ENCODE peak calls at places on chromosomes 16 and 17, in six cellular contexts. Z is effector memory CD4-positive, alpha-beta T cell; I is EH; B is SK-N-SH; A is stimulated activated CD4-positive, alpha-beta T cell treated with anti-CD3 and anti-CD28 coated beads, Interleukin-4, amount 100 ng/mL, for 1 hour; D is HT-29. G is an unnamed sample.

GRCh38 chr17:3554440-3554839 is 3.2 kb downstream of the TRPV3 start:
- DNase-seq in Z (no peak), I (no peak), B (no peak), A (no peak), D (no peak), G (no peak)

GRCh38 chr17:6435968-6436367 is 1.0 kb upstream of the AIPL1 start:
- DNase-seq in Z (peak; percentile 28), I (peak; percentile 73), B (peak; percentile 84), A (peak; percentile 67), D (peak; percentile 61), G (peak; percentile 75)

GRCh38 chr17:18184143-18185007 is 747 bp downstream of the ALKBH5 start:
- DNase-seq in Z (peak; percentile 63), I (peak; percentile 58), B (no peak), A (peak; percentile 73), D (peak; percentile 22), G (peak; percentile 39)

GRCh38 chr17:81294512-81295030 is 536 bp downstream of the SLC38A10 start:
- DNase-seq in Z (no peak), I (peak; percentile 48), B (peak; percentile 74), A (peak; percentile 17), D (peak; percentile 29), G (no peak)

GRCh38 chr16:12518238-12519004 is 285.3 kb downstream of the CPPED1 start:
- DNase-seq in Z (no peak), I (no peak), B (no peak), A (no peak), D (no peak), G (no peak)

GRCh38 chr16:856811-857210 is 56.3 kb upstream of the GNG13 start:
- DNase-seq in Z (no peak), I (no peak), B (no peak), A (no peak), D (no peak), G (no peak)

GRCh38 chr16:27432600-27432957 is 30.6 kb downstream of the IL21R start:
- DNase-seq in Z (no peak), I (peak; percentile 70), B (no peak), A (no peak), D (no peak), G (no peak)

GRCh38 chr16:67652578-67653130 is 7.4 kb downstream of the ACD start:
- DNase-seq in Z (no peak), I (peak; percentile 54), B (peak; percentile 95), A (no peak), D (no peak), G (peak; percentile 93)

GRCh38 chr16:13113786-13114185 is 212.4 kb downstream of the SHISA9 start:
- DNase-seq in Z (no peak), I (no peak), B (no peak), A (no peak), D (no peak), G (no peak)

GRCh38 chr17:74123350-74123749 is 80.1 kb upstream of the RPL38 start:
- DNase-seq in Z (no peak), I (peak; percentile 14), B (no peak), A (no peak), D (no peak), G (no peak)

GRCh38 chr17:37117743-37118142 is 169.0 kb downstream of the AATF start:
- DNase-seq in Z (no peak), I (no peak), B (no peak), A (no peak), D (no peak), G (no peak)

GRCh38 chr17:34254651-34255380 is at the start of gene CCL2:
- DNase-seq in Z (no peak), I (peak; percentile 90), B (peak; percentile 42), A (no peak), D (no peak), G (no peak)

GRCh38 chr17:45022288-45022648 is 29.2 kb downstream of the DCAKD start:
- DNase-seq in Z (no peak), I (no peak), B (no peak), A (no peak), D (no peak), G (no peak)

GRCh38 chr17:9907883-9908648 is 3.0 kb upstream of the RCVRN start:
- DNase-seq in Z (no peak), I (no peak), B (no peak), A (no peak), D (no peak), G (no peak)

GRCh38 chr16:73047221-73047535 is 750 bp downstream of the ZFHX3 start:
- DNase-seq in Z (no peak), I (peak; percentile 97), B (no peak), A (no peak), D (no peak), G (no peak)

GRCh38 chr17:80142929-80143328 is 4.0 kb downstream of the EIF4A3 start:
- DNase-seq in Z (no peak), I (no peak), B (no peak), A (no peak), D (no peak), G (no peak)

GRCh38 chr16:21647562-21648164 is 4.7 kb downstream of the IGSF6 start:
- DNase-seq in Z (no peak), I (no peak), B (no peak), A (no peak), D (no peak), G (no peak)

GRCh38 chr17:50621562-50621961 is 13.1 kb upstream of the ABCC3 start:
- DNase-seq in Z (no peak), I (no peak), B (peak; percentile 73), A (no peak), D (no peak), G (no peak)

GRCh38 chr17:7307686-7308624 is 527 bp downstream of the EIF5A start:
- DNase-seq in Z (peak; percentile 48), I (peak; percentile 44), B (peak; percentile 68), A (peak; percentile 52), D (peak; percentile 29), G (peak; percentile 41)

GRCh38 chr17:38703742-38704644 is 1.1 kb upstream of the MLLT6 start:
- DNase-seq in Z (peak; percentile 53), I (peak; percentile 25), B (peak; percentile 80), A (peak; percentile 89), D (peak; percentile 99), G (peak; percentile 79)

GRCh38 chr17:54426287-54426886 is 474.3 kb upstream of the TOM1L1 start:
- DNase-seq in Z (no peak), I (no peak), B (peak; percentile 27), A (no peak), D (peak; percentile 35), G (peak; percentile 44)

GRCh38 chr16:10940501-10941079 is 1.7 kb downstream of the DEXI start:
- DNase-seq in Z (no peak), I (no peak), B (no peak), A (no peak), D (no peak), G (no peak)

GRCh38 chr16:22685162-22685830 is 128.7 kb upstream of the HS3ST2 start:
- DNase-seq in Z (no peak), I (peak; percentile 52), B (no peak), A (no peak), D (no peak), G (no peak)

GRCh38 chr17:51598824-51599223 is 338.5 kb downstream of the UTP18 start:
- DNase-seq in Z (no peak), I (no peak), B (no peak), A (no peak), D (no peak), G (no peak)

GRCh38 chr17:42107597-42108576 is 4.6 kb downstream of the DHX58 start:
- DNase-seq in Z (peak; percentile 86), I (peak; percentile 63), B (peak; percentile 100), A (peak; percentile 89), D (peak; percentile 75), G (peak; percentile 100)

GRCh38 chr17:34519286-34519685 is 60.1 kb upstream of the TMEM132E start:
- DNase-seq in Z (no peak), I (peak; percentile 1), B (peak; percentile 49), A (no peak), D (peak; percentile 31), G (peak; percentile 61)

GRCh38 chr16:19520861-19521331 is 1.0 kb downstream of the GDE1 start:
- DNase-seq in Z (no peak), I (peak; percentile 21), B (no peak), A (no peak), D (peak; percentile 66), G (no peak)

GRCh38 chr16:54923055-54923473 is 7.6 kb upstream of the IRX5 start:
- DNase-seq in Z (no peak), I (no peak), B (no peak), A (no peak), D (no peak), G (no peak)

GRCh38 chr16:72112906-72113615 is 19.4 kb downstream of the DHX38 start:
- DNase-seq in Z (no peak), I (no peak), B (no peak), A (no peak), D (no peak), G (no peak)

GRCh38 chr17:80219777-80220708 is at the start of the genes SGSH and SLC26A11:
- DNase-seq in Z (peak; percentile 38), I (peak; percentile 73), B (peak; percentile 100), A (peak; percentile 67), D (peak; percentile 15), G (peak; percentile 99)

GRCh38 chr17:43853546-43853945 is 6.6 kb downstream of the CD300LG start:
- DNase-seq in Z (no peak), I (no peak), B (no peak), A (no peak), D (no peak), G (peak; percentile 30)

GRCh38 chr17:55743103-55743679 is 7.7 kb upstream of the PCTP start:
- DNase-seq in Z (no peak), I (no peak), B (no peak), A (no peak), D (peak; percentile 95), G (no peak)

G was measured in D341Med.